ENCODE peak calls at places on chromosomes 3 and 15, in ten cellular contexts. I is OCI-LY7; A is kidney glomerular epithelial cell; D is ELF-1; M is breast epithelium; Q is stimulated activated CD4-positive, alpha-beta T cell treated with anti-CD3 and anti-CD28 coated beads, Interleukin-2, amount 100 ng/mL, for 24 hours; B is COR-L47; K is mucosa of gallbladder; C is NCI-H1436; S is cardiac fibroblast. L is an unnamed sample.

GRCh38 chr15:99443056-99443756 is 122.6 kb upstream of the MEF2A start:
- DNase-seq in B (no peak), Q (no peak), I (no peak), C (no peak), M (no peak), D (no peak), S (no peak), K (no peak), A (no peak), L (no peak)

GRCh38 chr3:151366993-151367392 is 17.6 kb downstream of the P2RY12 start:
- DNase-seq in M (no peak), S (no peak), D (no peak), Q (no peak), B (no peak), C (no peak), I (no peak), A (no peak), K (no peak), L (no peak)

GRCh38 chr3:35645189-35645588 is 5.9 kb downstream of the ARPP21 start:
- DNase-seq in D (no peak), B (no peak), Q (no peak), S (no peak), C (no peak), K (no peak), A (no peak), I (no peak), M (no peak), L (no peak)

GRCh38 chr15:92048739-92049138 is 195.2 kb downstream of the SLCO3A1 start:
- DNase-seq in I (no peak), B (no peak), D (no peak), C (no peak), K (no peak), Q (no peak), S (peak), M (no peak), A (no peak), L (no peak)

GRCh38 chr3:171461087-171461917 is 1.1 kb upstream of the TNIK start:
- DNase-seq in D (peak), S (peak), A (peak), I (no peak), C (peak), M (no peak), K (peak), Q (peak), B (peak), L (peak)

GRCh38 chr15:94023520-94023919 is 207.8 kb upstream of the MCTP2 start:
- DNase-seq in M (no peak), D (no peak), S (no peak), B (no peak), K (no peak), A (no peak), C (no peak), Q (no peak), I (no peak), L (no peak)

GRCh38 chr3:186746008-186746407 is 28.8 kb downstream of the KNG1 start:
- DNase-seq in I (no peak), K (peak), M (no peak), S (peak), Q (no peak), B (no peak), A (peak), D (peak), C (no peak), L (peak)

GRCh38 chr3:62632510-62633294 is 242.5 kb downstream of the CADPS start:
- DNase-seq in M (no peak), S (no peak), K (no peak), I (no peak), Q (no peak), C (no peak), A (no peak), D (no peak), B (no peak), L (no peak)

GRCh38 chr3:186107148-186108105 is 1.5 kb downstream of the ETV5 start:
- DNase-seq in C (peak), B (peak), M (peak), K (peak), Q (peak), D (peak), A (peak), S (peak), I (peak), L (peak)

GRCh38 chr3:134315286-134316106 is 58.8 kb downstream of the AMOTL2 start:
- DNase-seq in D (no peak), K (peak), S (peak), A (peak), M (no peak), C (no peak), I (no peak), Q (no peak), B (no peak), L (no peak)

GRCh38 chr15:41513282-41514227 is at the start of gene LTK:
- DNase-seq in I (no peak), K (no peak), Q (peak), S (no peak), A (no peak), M (no peak), B (peak), C (no peak), D (peak), L (no peak)

GRCh38 chr3:57052662-57053061 is 7.8 kb upstream of the SPATA12 start:
- DNase-seq in M (no peak), D (peak), Q (no peak), C (no peak), S (no peak), B (no peak), I (no peak), A (no peak), K (no peak), L (no peak)

GRCh38 chr3:149373235-149374125 is 4.0 kb downstream of the TM4SF1 start:
- DNase-seq in B (no peak), S (peak), M (no peak), A (no peak), C (no peak), I (no peak), Q (no peak), D (no peak), K (no peak), L (no peak)

GRCh38 chr3:141452045-141452444 is 34.8 kb upstream of the RASA2 start:
- DNase-seq in I (peak), D (peak), Q (no peak), K (no peak), A (peak), S (peak), M (no peak), B (peak), C (peak), L (no peak)

GRCh38 chr3:123153124-123153523 is 48.6 kb upstream of the SEC22A start:
- DNase-seq in Q (no peak), M (no peak), A (no peak), K (no peak), S (no peak), D (no peak), I (peak), C (no peak), B (no peak), L (no peak)

GRCh38 chr3:155739154-155739553 is 5.7 kb downstream of the PLCH1 start:
- DNase-seq in I (peak), S (no peak), C (no peak), D (no peak), K (no peak), Q (no peak), A (no peak), M (no peak), B (peak), L (no peak)

L was measured in HuH-7.5.